ENCODE peak calls at places on chromosomes 12 and 14, in eight cellular contexts. H is heart left ventricle, A is K562, J is gastrocnemius medialis, V is upper lobe of left lung, L is adrenal gland, C is ovary, W is tibial nerve. G is an unnamed sample. For H3K4me1, the result is how much of the 10 kb centered on the place peaks cover.

GRCh38 chr14:91078095-91078737 is 17.8 kb upstream of the RPS6KA5 start:
- DNase-seq in L (no peak), C (no peak), W (no peak), H (no peak), A (no peak), V (no peak), J (no peak), G (no peak)

GRCh38 chr12:111367661-111368221 is 1.2 kb downstream of the PHETA1 start:
- DNase-seq in A (no peak), C (peak), H (no peak), J (no peak), W (no peak), V (no peak), L (peak), G (no peak)

GRCh38 chr12:126862500-126862899 is 1404.5 kb upstream of the TMEM132C start:
- DNase-seq in L (no peak), V (no peak), C (no peak), J (no peak), A (no peak), H (no peak), W (no peak), G (no peak)

GRCh38 chr14:92412912-92413311 is 89.9 kb downstream of the SLC24A4 start:
- DNase-seq in A (no peak), C (no peak), W (no peak), V (no peak), L (no peak), J (no peak), H (no peak), G (no peak)

GRCh38 chr12:1282670-1283361 is 291.8 kb downstream of the ERC1 start:
- DNase-seq in J (peak), W (peak), H (peak), V (no peak), A (no peak), L (no peak), C (peak), G (no peak)

GRCh38 chr12:68490476-68490875 is 120.2 kb upstream of the RAP1B start:
- DNase-seq in W (no peak), H (no peak), V (no peak), C (no peak), L (no peak), J (no peak), A (no peak), G (no peak)

GRCh38 chr14:58077621-58078020 is 74.4 kb downstream of the ARMH4 start:
- DNase-seq in L (no peak), W (no peak), A (no peak), J (no peak), C (no peak), V (no peak), H (no peak), G (no peak)

GRCh38 chr12:59040651-59041050 is 120.3 kb upstream of the LRIG3 start:
- DNase-seq in J (no peak), W (no peak), A (no peak), L (no peak), V (no peak), C (no peak), H (no peak), G (no peak)

GRCh38 chr12:10331642-10332239 is 24.1 kb downstream of the KLRD1 start:
- DNase-seq in A (peak), C (no peak), L (peak), J (no peak), W (no peak), V (no peak), H (no peak), G (no peak)

GRCh38 chr14:77421241-77421640 is 2.1 kb downstream of the NOXRED1 start:
- DNase-seq in V (no peak), W (no peak), H (no peak), A (no peak), L (no peak), C (no peak), J (no peak), G (no peak)

GRCh38 chr12:25648460-25648859 is 95.4 kb upstream of the LMNTD1 start:
- DNase-seq in H (peak), V (no peak), A (no peak), J (peak), W (no peak), L (peak), C (no peak), G (no peak)

GRCh38 chr12:127389923-127390322 is 877.0 kb upstream of the TMEM132C start:
- DNase-seq in V (no peak), L (peak), A (no peak), C (no peak), J (no peak), H (no peak), W (no peak), G (no peak)

GRCh38 chr14:26702721-26703250 is 105.0 kb upstream of the NOVA1 start:
- DNase-seq in A (no peak), H (no peak), J (no peak), L (no peak), W (no peak), V (no peak), C (no peak), G (no peak)

GRCh38 chr12:64894827-64895475 is 70.5 kb downstream of the TBC1D30 start:
- DNase-seq in A (no peak), W (no peak), C (no peak), J (no peak), L (no peak), H (no peak), V (no peak), G (no peak)

GRCh38 chr12:123120452-123121166 is 30.3 kb downstream of the PITPNM2 start:
- DNase-seq in V (no peak), L (peak), A (no peak), H (no peak), C (peak), W (no peak), J (no peak), G (no peak)

GRCh38 chr12:2194571-2194970 is 141.8 kb downstream of the CACNA1C start:
- DNase-seq in W (no peak), L (no peak), V (no peak), C (no peak), J (no peak), A (no peak), H (no peak), G (no peak)

GRCh38 chr12:47882796-47883546 is 21.8 kb downstream of the VDR start:
- DNase-seq in H (no peak), L (peak), J (no peak), W (no peak), V (peak), A (no peak), C (no peak), G (no peak)

GRCh38 chr12:49296836-49297694 is 2.1 kb downstream of the PRPH start:
- DNase-seq in A (peak), J (no peak), C (no peak), L (peak), H (no peak), V (peak), W (no peak), G (no peak)

GRCh38 chr12:92466391-92467305 is 236.1 kb upstream of the PLEKHG7 start:
- DNase-seq in C (no peak), W (no peak), L (peak), A (no peak), H (no peak), V (no peak), J (peak), G (no peak)

GRCh38 chr12:124359671-124360581 is 65.0 kb downstream of the RFLNA start:
- DNase-seq in W (peak), L (peak), A (no peak), V (peak), H (peak), J (peak), C (peak), G (no peak)

GRCh38 chr12:6696690-6697583 is 3.7 kb downstream of the PIANP start:
- DNase-seq in J (no peak), V (no peak), W (no peak), A (no peak), H (no peak), C (no peak), L (no peak), G (no peak)

GRCh38 chr12:53538209-53538689 is 31.0 kb upstream of the NPFF start:
- DNase-seq in H (no peak), V (no peak), W (peak), L (peak), C (peak), A (no peak), J (no peak), G (no peak)

GRCh38 chr12:4157122-4157521 is 116.4 kb upstream of the CCND2 start:
- DNase-seq in A (no peak), C (no peak), H (no peak), J (no peak), L (no peak), V (no peak), W (no peak), G (no peak)
- H3K4me1 ChIP-seq in A (under half), C (under half), H (under half), J (under half), L (under half), V (under half), W (under half), G (under half)

GRCh38 chr12:109923481-109924245 is 23.6 kb downstream of the TCHP start:
- DNase-seq in L (no peak), V (no peak), W (no peak), J (no peak), C (no peak), A (no peak), H (no peak), G (no peak)

GRCh38 chr12:109928058-109928656 is 28.1 kb downstream of the TCHP start:
- DNase-seq in V (no peak), J (no peak), L (no peak), A (no peak), W (no peak), C (no peak), H (no peak), G (no peak)

GRCh38 chr12:109925185-109925835 is 25.2 kb downstream of the TCHP start:
- DNase-seq in A (no peak), W (no peak), L (no peak), C (no peak), J (no peak), V (peak), H (no peak), G (no peak)

GRCh38 chr12:109927622-109928021 is 27.5 kb downstream of the TCHP start:
- DNase-seq in W (no peak), J (no peak), A (peak), C (no peak), H (no peak), V (no peak), L (peak), G (no peak)

GRCh38 chr12:109926488-109927210 is 26.6 kb downstream of the TCHP start:
- DNase-seq in C (no peak), H (no peak), V (no peak), J (no peak), L (no peak), A (no peak), W (no peak), G (no peak)
- TF ChIP-seq POLR2A in C (no peak), H (no peak), V (no peak), J (no peak), L (no peak), A (no peak), W (no peak), G (no peak)

GRCh38 chr12:115468087-115468510 is 784.1 kb upstream of the TBX3 start:
- DNase-seq in A (no peak), J (no peak), L (peak), V (no peak), H (peak), C (no peak), W (no peak), G (no peak)
- TF ChIP-seq CTCF in A (no peak), J (no peak), L (no peak), V (no peak), H (peak), C (no peak), W (no peak), G (no peak)

GRCh38 chr14:80705241-80705980 is 236.1 kb downstream of the CEP128 start:
- DNase-seq in J (no peak), C (no peak), W (no peak), V (no peak), L (no peak), H (no peak), A (no peak), G (no peak)
- H3K4me1 ChIP-seq in J (under half), C (under half), W (under half), V (under half), L (under half), H (under half), A (under half), G (under half)

GRCh38 chr12:112419269-112420133 is 754 bp downstream of the PTPN11 start:
- DNase-seq in J (peak), H (peak), A (no peak), C (peak), L (peak), V (no peak), W (peak), G (no peak)
- TF ChIP-seq POLR2A in J (no peak), H (no peak), A (no peak), C (no peak), L (peak), V (no peak), W (no peak), G (no peak)

GRCh38 chr12:3366451-3367155 is 124.4 kb upstream of the PRMT8 start:
- DNase-seq in H (no peak), A (no peak), C (no peak), J (no peak), V (peak), L (no peak), W (no peak), G (no peak)

GRCh38 chr12:3364661-3365264 is 126.2 kb upstream of the PRMT8 start:
- DNase-seq in V (no peak), W (no peak), L (no peak), H (no peak), C (no peak), J (no peak), A (no peak), G (no peak)

GRCh38 chr12:3364226-3364625 is 126.8 kb upstream of the PRMT8 start:
- DNase-seq in J (no peak), H (no peak), L (no peak), W (no peak), A (no peak), V (no peak), C (no peak), G (no peak)

GRCh38 chr12:3363608-3364007 is 127.4 kb upstream of the PRMT8 start:
- DNase-seq in W (peak), V (no peak), C (no peak), L (peak), H (no peak), J (peak), A (no peak), G (no peak)

GRCh38 chr12:3365416-3366385 is 125.3 kb upstream of the PRMT8 start:
- DNase-seq in A (peak), V (peak), H (no peak), L (peak), W (no peak), C (no peak), J (no peak), G (no peak)
- TF ChIP-seq CTCF in A (no peak), V (no peak), H (peak), L (no peak), W (no peak), C (no peak), J (no peak), G (no peak)

DNA sequence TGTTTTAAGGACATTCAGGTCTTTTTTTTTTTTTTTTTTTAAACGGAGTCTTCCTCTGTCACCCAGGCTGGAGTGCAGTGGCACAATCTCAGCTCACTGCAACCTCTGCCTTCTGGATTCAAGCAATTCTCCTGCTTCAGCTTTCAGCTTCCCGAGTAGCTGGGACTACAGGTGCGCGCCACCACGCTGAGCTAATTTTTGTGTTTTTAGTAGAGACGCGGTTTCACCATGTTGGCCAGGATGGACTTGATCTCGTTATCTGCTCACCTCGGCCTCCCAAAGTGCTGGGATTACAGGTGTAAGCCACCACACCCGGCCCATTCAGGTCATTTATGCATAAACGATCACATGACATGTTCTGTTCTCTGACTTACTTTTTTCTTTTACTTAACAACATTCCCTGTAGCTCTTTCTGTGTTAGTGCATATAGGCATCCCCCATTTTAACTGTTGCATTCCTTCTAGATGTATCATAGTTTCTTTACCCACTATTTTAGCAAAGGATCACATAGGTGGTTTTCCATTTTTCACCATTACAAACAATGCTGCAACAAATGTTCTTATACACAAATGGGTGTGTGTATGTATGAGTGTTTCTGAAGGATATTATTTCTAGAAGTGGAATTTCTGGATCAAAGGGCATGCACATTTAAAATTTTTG is 74.2 kb downstream of the ARF6 start:
- DNase-seq in J (no peak), A (no peak), V (no peak), L (no peak), W (no peak), H (no peak), C (no peak), G (no peak)
- H3K4me1 ChIP-seq in J (under half), A (under half), V (under half), L (under half), W (under half), H (under half), C (under half), G (under half)